ENCODE peak calls at places on chromosomes 11 and 22, in five cellular contexts. E is A549, J is H1, I is K562, K is HepG2. N is an unnamed sample.

GRCh38 chr11:126959700-126960099 is 40.9 kb downstream of the KIRREL3 start:
- DNase-seq in E (no peak), J (no peak), I (no peak), K (no peak), N (no peak)

GRCh38 chr22:44827666-44828065 is 75.3 kb downstream of the ARHGAP8 start:
- DNase-seq in E (no peak), J (no peak), I (no peak), K (no peak), N (no peak)

GRCh38 chr11:88979641-88980040 is 86.1 kb downstream of the GRM5 start:
- DNase-seq in E (no peak), J (no peak), I (no peak), K (no peak), N (peak)

GRCh38 chr11:776459-777287 is 614 bp downstream of the GATD1 start:
- DNase-seq in E (no peak), J (no peak), I (peak), K (no peak), N (no peak)

GRCh38 chr11:130413383-130414106 is 14.9 kb downstream of the ADAMTS8 start:
- DNase-seq in E (peak), J (no peak), I (no peak), K (no peak), N (peak)

GRCh38 chr11:110858556-110858921 is 146.3 kb upstream of the ARHGAP20 start:
- DNase-seq in E (no peak), J (no peak), I (no peak), K (no peak), N (no peak)

GRCh38 chr11:10537587-10537986 is 3.4 kb downstream of the RNF141 start:
- DNase-seq in E (no peak), J (no peak), I (no peak), K (no peak), N (no peak)

GRCh38 chr11:133388260-133388659 is 144.0 kb downstream of the OPCML start:
- DNase-seq in E (no peak), J (no peak), I (no peak), K (no peak), N (no peak)

GRCh38 chr22:44193537-44193896 is 12.8 kb downstream of the PARVG start:
- DNase-seq in E (no peak), J (no peak), I (no peak), K (no peak), N (no peak)

GRCh38 chr22:36136475-36136874 is 24.1 kb downstream of the APOL3 start:
- DNase-seq in E (no peak), J (no peak), I (no peak), K (no peak), N (peak)

GRCh38 chr22:20405931-20406685 is 12.2 kb downstream of the ZNF74 start:
- DNase-seq in E (no peak), J (no peak), I (no peak), K (no peak), N (no peak)

GRCh38 chr22:23521442-23522113 is 58.5 kb downstream of the IGLL1 start:
- DNase-seq in E (peak), J (peak), I (peak), K (peak), N (peak)

GRCh38 chr22:23520875-23521441 is 59.1 kb downstream of the IGLL1 start:
- DNase-seq in E (peak), J (peak), I (peak), K (peak), N (peak)

GRCh38 chr22:23524226-23524625 is 55.9 kb downstream of the IGLL1 start:
- DNase-seq in E (no peak), J (no peak), I (no peak), K (no peak), N (no peak)

GRCh38 chr22:23523746-23524145 is 56.3 kb downstream of the IGLL1 start:
- DNase-seq in E (no peak), J (no peak), I (no peak), K (no peak), N (no peak)

DNA sequence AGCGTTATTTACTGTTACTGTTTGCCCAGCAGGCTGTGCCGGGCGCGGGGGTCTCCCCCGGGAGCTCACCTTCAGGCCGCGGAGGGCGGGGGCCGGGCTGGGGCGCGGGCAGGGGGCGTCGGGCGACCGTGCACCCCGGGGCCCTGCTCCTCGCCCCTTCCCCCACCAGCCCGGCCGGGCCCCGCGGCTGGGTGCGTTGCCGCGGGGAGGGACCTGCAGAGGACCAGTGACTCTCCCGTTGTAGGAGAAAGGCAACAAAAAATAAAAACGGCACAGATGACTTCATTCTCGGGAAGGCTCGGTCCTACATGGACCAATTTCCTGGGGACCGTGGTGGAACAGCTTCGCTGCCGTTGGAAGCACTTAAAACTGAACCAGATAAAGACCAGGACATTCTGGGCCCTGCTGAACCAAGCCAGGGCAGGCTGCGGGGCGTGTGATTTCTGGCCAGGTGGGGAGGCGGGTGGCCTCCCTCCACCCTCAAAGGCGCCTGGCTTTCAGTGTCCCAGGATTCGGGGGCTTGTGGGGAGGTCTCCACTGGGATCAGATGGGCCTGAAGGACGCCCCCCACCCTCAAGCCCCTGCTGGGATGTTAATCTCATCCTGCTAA is 57.3 kb downstream of the IGLL1 start:
- DNase-seq in E (no peak), J (no peak), I (no peak), K (peak), N (no peak)
- TF ChIP-seq MAFK in E (no peak), J (no peak), I (no peak), K (no peak), N (no peak)

DNA sequence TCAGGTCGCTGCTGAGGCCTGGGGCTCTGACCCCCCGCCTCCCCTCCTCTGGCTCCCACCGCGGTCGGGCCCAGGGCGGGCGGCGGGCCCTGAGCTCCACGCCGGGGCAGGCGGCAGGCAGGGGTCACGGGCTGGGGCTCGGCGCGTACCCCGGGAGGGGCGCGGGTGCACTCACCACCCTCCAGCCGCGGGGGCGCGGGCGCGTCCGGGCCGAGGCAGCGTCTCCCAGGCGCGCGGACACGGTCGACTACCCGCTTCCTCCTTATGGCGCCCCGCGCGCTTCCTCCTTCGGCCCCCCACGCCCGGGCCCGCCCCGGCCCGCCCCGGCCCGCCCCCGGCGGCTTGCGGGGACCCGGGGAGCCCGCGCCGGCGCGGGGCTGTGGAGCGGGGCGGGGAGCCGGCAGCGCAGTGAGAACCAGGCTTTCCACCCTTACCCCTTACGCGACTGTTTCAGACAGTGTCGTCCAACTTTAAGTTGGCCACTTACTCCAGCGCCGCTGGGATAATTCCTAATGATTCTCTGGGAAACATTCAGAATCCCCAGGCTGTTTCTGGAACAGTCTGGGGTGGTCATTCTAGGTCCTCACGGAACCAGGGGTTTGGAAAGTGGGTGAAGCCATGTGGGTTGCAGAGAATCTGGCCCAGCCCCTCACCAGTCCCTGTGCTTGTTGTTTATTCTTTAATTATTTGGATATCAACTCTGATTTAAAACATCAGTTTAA is at the start of gene BID:
- DNase-seq in E (no peak), J (no peak), I (peak), K (no peak), N (peak)
- TF ChIP-seq POLR2A in E (peak), J (no peak), I (no peak), K (peak), N (no peak)

GRCh38 chr22:29886601-29887000 is 3.6 kb downstream of the MTMR3 start:
- DNase-seq in E (no peak), J (no peak), I (no peak), K (no peak), N (no peak)
- TF ChIP-seq MAFK in E (no peak), J (no peak), I (no peak), K (no peak), N (no peak)

GRCh38 chr11:83168756-83169155 is 11.8 kb downstream of the PCF11 start:
- DNase-seq in E (no peak), J (no peak), I (no peak), K (no peak), N (no peak)

GRCh38 chr11:83162377-83162776 is 5.4 kb downstream of the PCF11 start:
- DNase-seq in E (no peak), J (no peak), I (no peak), K (no peak), N (peak)

GRCh38 chr11:83161610-83162199 is 4.8 kb downstream of the PCF11 start:
- DNase-seq in E (no peak), J (no peak), I (no peak), K (no peak), N (no peak)

DNA sequence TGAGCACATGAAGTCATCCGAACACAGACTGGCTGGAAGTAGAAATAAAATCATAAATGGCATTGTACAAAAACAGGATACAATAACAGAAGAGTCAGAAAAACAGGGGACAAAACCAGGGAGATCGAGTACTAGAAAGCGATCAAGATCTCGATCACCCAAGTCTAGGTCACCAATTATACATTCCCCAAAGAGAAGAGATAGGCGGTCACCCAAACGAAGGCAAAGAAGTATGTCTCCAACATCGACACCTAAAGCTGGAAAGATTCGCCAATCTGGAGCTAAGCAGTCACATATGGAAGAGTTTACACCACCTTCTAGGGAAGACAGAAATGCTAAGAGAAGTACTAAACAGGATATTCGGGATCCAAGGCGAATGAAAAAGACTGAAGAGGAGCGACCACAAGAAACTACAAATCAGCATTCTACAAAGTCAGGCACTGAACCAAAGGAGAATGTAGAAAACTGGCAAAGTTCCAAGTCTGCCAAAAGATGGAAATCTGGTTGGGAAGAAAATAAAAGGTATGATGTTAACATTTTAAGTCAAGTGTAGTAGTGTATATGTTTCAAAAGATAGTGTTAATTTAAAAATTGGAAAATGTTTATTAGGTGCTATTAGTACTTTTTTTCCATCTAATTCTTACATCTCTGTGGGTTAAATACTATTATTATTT is 9.4 kb downstream of the PCF11 start:
- DNase-seq in E (no peak), J (no peak), I (no peak), K (no peak), N (no peak)
- TF ChIP-seq POLR2A in E (no peak), J (no peak), I (peak), K (no peak), N (no peak)

GRCh38 chr22:33582822-33583400 is 337.4 kb downstream of the LARGE1 start:
- DNase-seq in E (no peak), J (no peak), I (no peak), K (no peak), N (no peak)
- TF ChIP-seq MAFK in E (no peak), J (no peak), I (no peak), K (no peak), N (no peak)

DNA sequence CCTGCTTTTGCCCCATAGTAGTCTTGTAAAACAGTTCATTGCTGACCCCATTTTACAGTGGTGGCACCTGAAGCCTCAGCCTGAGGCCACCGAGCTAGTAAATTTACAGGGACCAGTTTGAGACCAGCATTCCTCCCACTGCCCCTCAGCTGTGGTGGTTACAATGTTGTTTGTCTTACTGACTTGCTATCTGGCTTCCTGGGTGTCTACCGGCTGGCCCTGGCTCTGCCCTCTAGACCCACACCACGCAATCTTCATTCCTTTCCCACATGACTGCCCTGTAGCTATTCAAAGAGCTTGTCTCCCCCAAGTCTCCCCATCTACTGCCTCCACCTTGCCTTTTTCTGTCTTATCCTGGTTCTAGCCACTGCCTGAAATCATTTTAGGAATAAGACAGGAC is 20.8 kb downstream of the PIK3IP1 start:
- DNase-seq in E (no peak), J (no peak), I (no peak), K (peak), N (no peak)
- TF ChIP-seq POLR2A in E (no peak), J (no peak), I (no peak), K (no peak), N (no peak)

GRCh38 chr22:30196867-30197336 is 49.7 kb downstream of the LIF start:
- DNase-seq in E (no peak), J (no peak), I (no peak), K (no peak), N (no peak)
- TF ChIP-seq MAFK in E (no peak), J (no peak), I (no peak), K (no peak), N (no peak)

GRCh38 chr22:40334060-40334459 is 12.2 kb upstream of the ADSL start:
- DNase-seq in E (no peak), J (no peak), I (no peak), K (no peak), N (no peak)

GRCh38 chr22:40331706-40332105 is 14.6 kb upstream of the ADSL start:
- DNase-seq in E (no peak), J (no peak), I (no peak), K (no peak), N (no peak)

GRCh38 chr22:40332319-40332781 is 13.9 kb upstream of the ADSL start:
- DNase-seq in E (no peak), J (no peak), I (no peak), K (no peak), N (peak)

GRCh38 chr22:40335358-40335757 is 10.9 kb upstream of the ADSL start:
- DNase-seq in E (no peak), J (no peak), I (no peak), K (no peak), N (no peak)

GRCh38 chr22:40334899-40335298 is 11.4 kb upstream of the ADSL start:
- DNase-seq in E (no peak), J (no peak), I (no peak), K (no peak), N (no peak)
- TF ChIP-seq POLR2A in E (no peak), J (no peak), I (no peak), K (no peak), N (no peak)

DNA sequence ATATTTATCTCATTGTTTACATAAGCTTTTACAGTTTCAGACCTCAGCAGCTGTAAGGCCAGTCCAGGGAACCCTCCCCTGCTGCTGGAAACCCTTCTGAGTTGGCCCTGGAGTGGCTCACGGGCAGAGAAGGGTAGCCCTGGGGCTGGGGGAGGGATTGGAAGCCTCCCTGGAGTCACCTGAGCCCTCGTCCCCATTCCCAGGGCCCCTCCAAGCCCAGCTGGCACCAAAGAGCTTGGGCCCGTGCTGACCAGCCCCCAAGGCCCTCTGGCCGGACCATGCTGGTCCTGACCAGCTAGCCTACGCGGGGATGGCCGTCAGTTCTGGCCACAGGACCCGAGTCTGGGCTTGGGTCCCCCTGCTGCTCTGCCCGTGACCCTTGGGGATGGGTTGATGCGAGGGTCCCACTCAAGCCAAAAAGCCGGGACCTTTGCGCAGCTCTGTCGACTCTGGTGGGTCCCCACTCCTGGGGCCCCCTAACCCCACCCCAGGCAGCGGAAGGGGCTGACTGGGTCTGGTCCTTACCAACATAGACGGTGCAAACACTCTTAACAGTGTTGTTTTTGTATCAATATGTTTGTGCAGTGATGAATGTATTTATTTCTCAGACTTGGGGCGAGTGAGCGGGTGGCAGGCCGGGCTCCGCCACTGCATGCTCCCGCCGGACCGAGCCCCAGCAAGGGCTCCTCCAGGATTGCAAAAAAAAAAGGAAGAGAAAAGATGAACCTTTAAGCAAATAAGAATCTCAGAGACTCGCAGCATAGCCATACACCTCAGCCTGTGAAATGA is 17.5 kb upstream of the TMEM191C start:
- DNase-seq in E (no peak), J (peak), I (no peak), K (no peak), N (peak)
- TF ChIP-seq MAFK in E (no peak), J (no peak), I (no peak), K (no peak), N (no peak)

GRCh38 chr22:50528682-50529415 is 963 bp downstream of the TYMP start:
- DNase-seq in E (no peak), J (peak), I (no peak), K (no peak), N (no peak)

GRCh38 chr22:50530857-50531545 is 1.2 kb upstream of the TYMP start:
- DNase-seq in E (peak), J (peak), I (no peak), K (peak), N (peak)

GRCh38 chr22:50531546-50532352 is 1.9 kb upstream of the TYMP start:
- DNase-seq in E (peak), J (peak), I (no peak), K (no peak), N (peak)

GRCh38 chr22:50529416-50530279 is at the start of gene TYMP:
- DNase-seq in E (no peak), J (peak), I (no peak), K (peak), N (no peak)

DNA sequence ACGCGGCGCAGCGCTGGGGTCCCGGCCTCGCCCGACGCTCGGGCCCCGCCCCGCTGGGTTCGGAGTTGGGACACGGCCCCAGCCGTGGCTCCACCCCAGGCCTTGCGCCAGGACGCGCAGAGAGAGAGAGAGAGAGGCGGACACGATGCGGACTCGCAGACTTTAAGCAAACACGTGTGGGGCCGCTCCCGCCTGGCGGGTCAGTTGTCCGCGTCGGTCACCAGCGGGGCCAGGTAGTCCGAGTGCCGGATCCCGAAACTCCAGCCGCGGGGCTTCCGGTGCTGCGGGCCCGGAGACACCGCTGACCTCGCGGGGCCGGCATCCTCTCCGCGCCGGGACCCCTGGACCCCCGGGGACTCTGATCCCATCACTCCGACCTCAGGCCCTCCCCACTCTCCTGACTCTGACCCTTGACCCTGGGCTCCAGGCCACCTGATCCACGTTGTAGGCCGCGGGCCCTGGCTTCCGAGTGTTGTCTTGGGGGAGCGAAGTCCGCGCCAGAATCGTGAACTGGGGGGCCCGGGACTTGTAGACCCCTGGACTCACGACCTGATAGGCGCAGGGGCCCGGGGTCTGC is 556 bp upstream of the TYMP start:
- DNase-seq in E (peak), J (peak), I (no peak), K (peak), N (peak)
- TF ChIP-seq POLR2A in E (peak), J (no peak), I (no peak), K (no peak), N (no peak)

N was measured in IMR-90.